ENCODE peak calls at places on chromosomes 6 and 20, in four cellular contexts. N is left ventricle myocardium inferior, Y is foreskin fibroblast, P is adrenal gland. U is an unnamed sample.

GRCh38 chr20:61249626-61250025 is 2.4 kb upstream of the CDH4 start:
- DNase-seq in N (no peak), Y (no peak), P (no peak), U (no peak)

GRCh38 chr20:38032585-38033329 is 499 bp downstream of the TTI1 start:
- DNase-seq in N (no peak), Y (no peak), P (no peak), U (no peak)

GRCh38 chr6:156942266-156942665 is 165.1 kb downstream of the ARID1B start:
- DNase-seq in N (no peak), Y (no peak), P (no peak), U (no peak)

GRCh38 chr6:29501106-29501505 is 13.3 kb upstream of the MAS1L start:
- DNase-seq in N (no peak), Y (no peak), P (no peak), U (no peak)

GRCh38 chr20:10843161-10843711 is 169.4 kb upstream of the JAG1 start:
- DNase-seq in N (no peak), Y (peak), P (no peak), U (no peak)

GRCh38 chr20:5608448-5609161 is 141.6 kb upstream of the SHLD1 start:
- DNase-seq in N (no peak), Y (peak), P (no peak), U (no peak)

GRCh38 chr20:57614490-57615471 is 5.4 kb downstream of the ZBP1 start:
- DNase-seq in N (no peak), Y (no peak), P (peak), U (no peak)

GRCh38 chr6:54910326-54910952 is 63.9 kb downstream of the FAM83B start:
- DNase-seq in N (no peak), Y (no peak), P (no peak), U (no peak)

GRCh38 chr6:53926505-53926904 is 131.7 kb downstream of the LRRC1 start:
- DNase-seq in N (no peak), Y (peak), P (no peak), U (no peak)

GRCh38 chr6:51303313-51303712 is 484.6 kb downstream of the TFAP2B start:
- DNase-seq in N (no peak), Y (no peak), P (no peak), U (no peak)

GRCh38 chr20:60304931-60305330 is 346.7 kb downstream of the CDH26 start:
- DNase-seq in N (no peak), Y (no peak), P (no peak), U (no peak)

GRCh38 chr6:130943738-130944137 is 116.5 kb downstream of the SMLR1 start:
- DNase-seq in N (no peak), Y (no peak), P (no peak), U (no peak)

GRCh38 chr6:13119549-13119948 is 208.8 kb downstream of the TBC1D7 start:
- DNase-seq in N (no peak), Y (no peak), P (no peak), U (no peak)

GRCh38 chr6:13116155-13116554 is 212.2 kb downstream of the TBC1D7 start:
- DNase-seq in N (no peak), Y (no peak), P (no peak), U (no peak)

GRCh38 chr6:13117561-13117960 is 210.8 kb downstream of the TBC1D7 start:
- DNase-seq in N (no peak), Y (no peak), P (no peak), U (no peak)

DNA sequence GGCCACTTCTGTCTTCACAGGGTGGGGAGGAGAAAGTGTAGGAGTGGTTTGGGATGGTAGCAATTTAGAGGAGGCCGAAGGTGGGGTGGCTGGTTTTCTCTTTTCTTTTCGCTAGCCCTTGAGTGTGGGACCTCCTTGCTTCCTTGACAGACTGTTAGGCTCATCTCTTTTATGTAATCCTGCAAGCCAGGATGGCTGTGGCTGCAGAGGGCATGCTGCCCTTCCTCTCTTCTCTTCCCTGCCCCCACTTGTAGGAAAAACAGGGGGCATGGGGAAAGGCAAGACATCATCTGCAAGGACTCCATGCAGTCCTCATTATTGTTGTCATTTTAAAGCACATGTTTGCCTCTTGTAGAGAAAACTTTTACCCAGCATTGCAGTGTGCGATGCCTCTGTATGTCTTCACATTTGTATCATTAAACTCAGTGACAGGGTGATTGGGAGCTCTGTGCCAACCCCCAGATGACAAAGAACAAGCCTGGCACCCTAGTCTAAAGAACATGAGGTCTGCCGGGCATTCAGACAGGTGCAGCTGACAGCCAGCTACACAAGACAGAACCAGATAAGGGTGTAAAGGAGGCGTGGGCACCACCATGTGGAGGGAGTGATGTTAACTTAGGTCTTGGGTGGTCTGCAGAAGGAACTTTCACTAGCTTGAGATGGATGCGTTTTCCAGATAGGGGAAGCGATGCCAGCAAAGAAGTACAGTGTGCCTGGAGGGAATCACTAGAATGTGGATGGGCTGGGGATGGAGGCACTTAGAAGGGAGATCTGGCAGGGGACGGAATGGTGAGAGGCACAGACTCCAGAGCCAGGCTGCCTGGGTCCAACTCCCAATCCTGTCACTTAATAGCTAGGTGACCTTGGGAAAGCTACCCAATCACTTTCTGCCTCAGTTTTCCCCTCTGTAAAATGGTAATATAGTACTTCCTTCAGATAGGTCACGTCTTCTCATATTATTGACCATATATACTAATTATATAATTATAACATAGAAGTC is 207.6 kb downstream of the TBC1D7 start:
- DNase-seq in N (peak), Y (peak), P (no peak), U (no peak)
- TF ChIP-seq CTCF in N (peak), Y (no peak), P (no peak), U (no peak)

GRCh38 chr6:107657755-107658461 is 166.2 kb downstream of the SCML4 start:
- DNase-seq in N (peak), Y (peak), P (peak), U (no peak)
- H3K4me3 ChIP-seq in N (peak), Y (no peak), P (no peak), U (no peak)

DNA sequence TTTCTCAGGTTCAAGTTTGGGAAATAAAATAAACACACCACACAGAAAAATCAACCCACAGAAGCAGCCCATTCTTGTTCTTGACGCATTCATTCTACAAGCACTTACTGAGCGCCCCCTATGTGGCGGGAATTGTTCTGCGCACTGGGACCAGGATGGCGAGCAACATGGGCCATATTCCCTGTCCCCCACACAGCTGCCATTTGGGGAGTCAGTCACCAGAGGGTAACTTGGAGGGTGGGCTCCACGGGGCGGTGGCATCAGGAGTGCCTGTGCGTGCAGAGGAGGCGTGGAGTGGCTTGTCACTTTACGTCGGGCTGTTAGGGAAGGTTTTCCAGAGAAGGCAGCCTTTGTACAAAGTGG is 185.0 kb upstream of the PDE10A start:
- DNase-seq in N (no peak), Y (no peak), P (no peak), U (no peak)
- TF ChIP-seq CTCF in N (no peak), Y (no peak), P (no peak), U (no peak)

DNA sequence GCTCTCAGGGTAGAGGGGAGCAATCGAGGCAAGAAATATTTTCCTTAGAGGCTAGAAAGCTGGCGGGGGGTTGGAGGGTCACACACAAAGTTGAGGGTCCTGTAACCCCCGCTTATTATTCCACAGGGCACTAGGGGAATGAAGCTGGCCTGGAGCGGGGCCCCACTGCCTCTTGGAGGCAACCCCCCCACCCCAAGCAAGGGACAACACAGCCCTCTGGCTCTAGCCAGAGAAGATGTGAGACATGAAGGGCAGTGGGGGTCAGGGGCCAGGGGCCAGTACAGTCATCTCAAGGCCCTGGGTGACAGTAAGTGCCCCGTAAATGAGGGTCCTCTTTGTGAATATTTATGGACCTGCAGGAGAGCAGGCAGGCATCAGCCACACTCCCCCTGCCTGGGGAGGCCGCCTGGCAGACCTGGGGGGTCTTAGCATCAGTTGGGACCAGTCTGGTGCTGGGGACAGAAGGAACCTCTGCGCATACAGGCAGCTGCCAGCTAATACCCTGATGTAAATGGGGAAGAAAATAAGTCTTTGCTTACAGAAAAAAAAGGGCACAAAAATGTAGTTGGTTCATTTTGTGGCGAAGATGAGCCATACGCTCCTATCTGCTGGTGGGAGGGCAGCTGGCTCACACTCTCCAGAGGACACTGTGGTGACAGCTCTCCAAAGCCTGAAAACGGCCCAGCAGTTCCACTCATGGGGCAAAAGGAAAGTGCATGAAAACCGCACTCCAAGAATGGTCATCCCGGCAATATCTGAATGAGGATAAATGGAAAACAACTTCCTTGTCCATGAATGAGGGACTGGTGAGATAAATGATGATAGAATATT is 21.9 kb downstream of the SPATA2 start:
- DNase-seq in N (no peak), Y (peak), P (no peak), U (no peak)
- H3K4me3 ChIP-seq in N (peak), Y (no peak), P (no peak), U (no peak)

GRCh38 chr6:9412951-9413559 is 977.7 kb upstream of the SLC35B3 start:
- DNase-seq in N (no peak), Y (peak), P (peak), U (no peak)
- TF ChIP-seq CTCF in N (peak), Y (peak), P (peak), U (peak)

GRCh38 chr6:162849269-162849668 is 121.5 kb downstream of the PACRG start:
- DNase-seq in N (no peak), Y (peak), P (no peak), U (no peak)
- H3K4me3 ChIP-seq in N (no peak), Y (no peak), P (no peak), U (no peak)

DNA sequence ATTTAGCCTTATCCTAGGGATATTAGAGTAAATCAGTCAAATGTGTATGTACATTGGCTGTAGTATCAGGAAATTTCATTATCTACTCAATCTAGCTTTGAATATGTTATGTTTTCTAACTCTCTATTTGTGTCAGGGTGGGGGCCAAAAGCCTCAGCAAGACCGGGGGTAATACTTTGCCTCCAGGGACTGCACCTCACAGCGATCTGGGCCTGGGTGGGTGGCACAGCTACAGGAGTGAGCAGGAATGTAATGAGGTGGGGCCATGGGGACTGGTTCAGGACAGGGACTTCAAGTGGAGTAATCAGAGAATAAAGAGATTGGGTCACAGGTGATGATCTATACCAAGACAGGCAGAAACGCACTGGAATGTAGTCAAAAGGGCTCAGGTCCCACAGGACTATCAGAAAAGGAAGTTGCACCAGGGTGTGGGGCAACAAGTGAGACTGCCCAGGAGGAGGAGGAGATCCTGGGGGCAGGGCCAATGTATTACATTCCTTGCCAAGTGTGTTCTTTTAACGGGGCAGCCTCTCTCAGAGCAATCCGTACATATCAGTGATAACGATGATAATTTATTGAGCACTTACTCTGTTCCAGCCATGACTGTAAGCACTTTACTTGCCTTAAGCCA is 54.0 kb downstream of the PIGU start:
- DNase-seq in N (no peak), Y (no peak), P (no peak), U (no peak)
- TF ChIP-seq CTCF in N (no peak), Y (no peak), P (no peak), U (no peak)

DNA sequence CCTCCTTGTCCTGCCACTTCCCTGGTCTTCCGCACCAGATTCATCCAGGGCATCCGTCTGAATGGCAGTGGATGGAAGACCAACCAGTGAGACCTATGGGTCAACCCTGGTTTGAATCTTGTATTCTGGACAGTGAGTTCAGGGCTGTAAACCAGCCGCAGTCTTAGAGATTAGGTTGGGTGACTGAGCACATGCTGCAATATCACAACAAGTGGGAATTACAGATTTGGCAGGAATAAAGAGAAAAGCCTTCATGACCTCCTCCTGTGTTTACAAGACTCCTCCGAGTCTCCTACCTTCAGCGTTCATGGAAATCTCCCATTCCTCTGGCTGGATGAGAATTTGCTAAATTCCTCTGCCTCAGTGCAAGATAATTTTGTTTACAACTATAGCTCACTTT is 9.9 kb downstream of the ECI2 start:
- DNase-seq in N (no peak), Y (no peak), P (no peak), U (no peak)
- H3K4me3 ChIP-seq in N (no peak), Y (no peak), P (no peak), U (no peak)